ENCODE peak calls at places on chromosomes 5 and 9, in eight cellular contexts. One of them, this sample, is unnamed. For H3K4me1, the result is how much of the 10 kb centered on the place peaks cover.

GRCh38 chr5:145471831-145472616 is 363.1 kb downstream of the PRELID2 start:
- DNase-seq in cardiac muscle cell: peak
- DNase-seq in transverse colon: no peak
- DNase-seq in effector memory CD4-positive, alpha-beta T cell: no peak
- DNase-seq in esophagus squamous epithelium: no peak
- DNase-seq in iPS DF 6.9: no peak
- DNase-seq in spleen: no peak
- DNase-seq in GM23338: peak
- DNase-seq in this sample: no peak

GRCh38 chr5:35183243-35183955 is 46.9 kb downstream of the PRLR start:
- DNase-seq in spleen: no peak
- DNase-seq in cardiac muscle cell: peak
- DNase-seq in GM23338: peak
- DNase-seq in transverse colon: peak
- DNase-seq in iPS DF 6.9: no peak
- DNase-seq in esophagus squamous epithelium: no peak
- DNase-seq in effector memory CD4-positive, alpha-beta T cell: no peak
- DNase-seq in this sample: peak

GRCh38 chr5:67770431-67771025 is 445.0 kb upstream of the PIK3R1 start:
- DNase-seq in cardiac muscle cell: peak
- DNase-seq in transverse colon: peak
- DNase-seq in GM23338: no peak
- DNase-seq in esophagus squamous epithelium: no peak
- DNase-seq in iPS DF 6.9: no peak
- DNase-seq in spleen: no peak
- DNase-seq in effector memory CD4-positive, alpha-beta T cell: no peak
- DNase-seq in this sample: no peak

GRCh38 chr5:72485366-72486052 is 21.7 kb downstream of the ZNF366 start:
- DNase-seq in esophagus squamous epithelium: no peak
- DNase-seq in effector memory CD4-positive, alpha-beta T cell: no peak
- DNase-seq in transverse colon: no peak
- DNase-seq in cardiac muscle cell: no peak
- DNase-seq in spleen: no peak
- DNase-seq in iPS DF 6.9: no peak
- DNase-seq in GM23338: no peak
- DNase-seq in this sample: no peak

GRCh38 chr5:163489055-163489744 is 16.2 kb upstream of the MAT2B start:
- DNase-seq in iPS DF 6.9: no peak
- DNase-seq in spleen: no peak
- DNase-seq in transverse colon: no peak
- DNase-seq in effector memory CD4-positive, alpha-beta T cell: no peak
- DNase-seq in cardiac muscle cell: peak
- DNase-seq in GM23338: peak
- DNase-seq in esophagus squamous epithelium: no peak
- DNase-seq in this sample: no peak

GRCh38 chr5:57033103-57033502 is 81.2 kb upstream of the MIER3 start:
- DNase-seq in transverse colon: peak
- DNase-seq in iPS DF 6.9: no peak
- DNase-seq in spleen: no peak
- DNase-seq in GM23338: no peak
- DNase-seq in esophagus squamous epithelium: no peak
- DNase-seq in effector memory CD4-positive, alpha-beta T cell: no peak
- DNase-seq in cardiac muscle cell: no peak
- DNase-seq in this sample: no peak

GRCh38 chr9:116605060-116605459 is 82.0 kb upstream of the TRIM32 start:
- DNase-seq in GM23338: no peak
- DNase-seq in esophagus squamous epithelium: no peak
- DNase-seq in spleen: no peak
- DNase-seq in iPS DF 6.9: no peak
- DNase-seq in cardiac muscle cell: no peak
- DNase-seq in transverse colon: no peak
- DNase-seq in effector memory CD4-positive, alpha-beta T cell: no peak
- DNase-seq in this sample: no peak

GRCh38 chr9:79408617-79409016 is 163.1 kb upstream of the TLE4 start:
- DNase-seq in cardiac muscle cell: no peak
- DNase-seq in GM23338: no peak
- DNase-seq in effector memory CD4-positive, alpha-beta T cell: no peak
- DNase-seq in esophagus squamous epithelium: no peak
- DNase-seq in spleen: no peak
- DNase-seq in iPS DF 6.9: no peak
- DNase-seq in transverse colon: no peak
- DNase-seq in this sample: no peak

GRCh38 chr5:139646111-139646510 is 2.0 kb upstream of the CXXC5 start:
- DNase-seq in esophagus squamous epithelium: no peak
- DNase-seq in iPS DF 6.9: no peak
- DNase-seq in GM23338: no peak
- DNase-seq in cardiac muscle cell: no peak
- DNase-seq in spleen: peak
- DNase-seq in effector memory CD4-positive, alpha-beta T cell: no peak
- DNase-seq in transverse colon: no peak
- DNase-seq in this sample: no peak

GRCh38 chr9:122807271-122807900 is 7.5 kb downstream of the OR1K1 start:
- DNase-seq in cardiac muscle cell: no peak
- DNase-seq in iPS DF 6.9: no peak
- DNase-seq in GM23338: no peak
- DNase-seq in spleen: no peak
- DNase-seq in effector memory CD4-positive, alpha-beta T cell: no peak
- DNase-seq in transverse colon: no peak
- DNase-seq in esophagus squamous epithelium: no peak
- DNase-seq in this sample: no peak

GRCh38 chr9:2228132-2228531 is 213.0 kb downstream of the SMARCA2 start:
- DNase-seq in transverse colon: peak
- DNase-seq in GM23338: peak
- DNase-seq in effector memory CD4-positive, alpha-beta T cell: no peak
- DNase-seq in esophagus squamous epithelium: no peak
- DNase-seq in spleen: no peak
- DNase-seq in iPS DF 6.9: peak
- DNase-seq in cardiac muscle cell: peak
- DNase-seq in this sample: no peak

GRCh38 chr5:1882337-1883119 is at the start of gene IRX4:
- DNase-seq in cardiac muscle cell: peak
- DNase-seq in esophagus squamous epithelium: no peak
- DNase-seq in iPS DF 6.9: no peak
- DNase-seq in spleen: peak
- DNase-seq in GM23338: peak
- DNase-seq in effector memory CD4-positive, alpha-beta T cell: no peak
- DNase-seq in transverse colon: no peak
- DNase-seq in this sample: no peak

GRCh38 chr5:109911731-109912130 is 222.0 kb downstream of the MAN2A1 start:
- DNase-seq in effector memory CD4-positive, alpha-beta T cell: no peak
- DNase-seq in GM23338: no peak
- DNase-seq in cardiac muscle cell: peak
- DNase-seq in esophagus squamous epithelium: no peak
- DNase-seq in iPS DF 6.9: no peak
- DNase-seq in transverse colon: no peak
- DNase-seq in spleen: no peak
- DNase-seq in this sample: no peak

GRCh38 chr5:109529520-109529919 is 119.7 kb upstream of the PJA2 start:
- DNase-seq in cardiac muscle cell: peak
- DNase-seq in spleen: no peak
- DNase-seq in transverse colon: no peak
- DNase-seq in esophagus squamous epithelium: no peak
- DNase-seq in iPS DF 6.9: no peak
- DNase-seq in effector memory CD4-positive, alpha-beta T cell: no peak
- DNase-seq in GM23338: no peak
- DNase-seq in this sample: no peak

GRCh38 chr5:179371681-179372675 is 26.7 kb upstream of the ADAMTS2 start:
- DNase-seq in cardiac muscle cell: no peak
- DNase-seq in esophagus squamous epithelium: no peak
- DNase-seq in effector memory CD4-positive, alpha-beta T cell: no peak
- DNase-seq in spleen: peak
- DNase-seq in GM23338: no peak
- DNase-seq in transverse colon: no peak
- DNase-seq in iPS DF 6.9: no peak
- DNase-seq in this sample: no peak

DNA sequence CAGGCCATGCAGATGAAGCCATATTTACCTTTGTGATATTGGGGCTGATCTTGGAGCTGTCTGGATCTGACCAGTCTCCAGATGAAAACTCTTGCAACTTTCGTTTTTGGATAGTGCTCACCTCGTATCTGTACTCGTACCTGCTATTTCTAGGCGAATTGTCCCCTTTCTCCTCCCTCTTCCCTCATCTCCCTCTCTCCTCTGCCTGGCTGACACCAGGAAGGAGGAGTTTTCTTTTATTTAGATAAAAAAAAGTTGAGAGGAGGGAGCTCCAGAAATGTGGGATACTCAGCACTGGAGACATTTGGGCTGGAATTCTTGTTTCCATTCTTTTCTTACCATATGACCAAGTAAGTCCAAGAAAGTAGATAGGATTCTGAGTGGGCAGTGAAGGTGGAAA is 54.6 kb upstream of the ABL1 start:
- DNase-seq in spleen: no peak
- DNase-seq in esophagus squamous epithelium: no peak
- DNase-seq in cardiac muscle cell: no peak
- DNase-seq in effector memory CD4-positive, alpha-beta T cell: no peak
- DNase-seq in iPS DF 6.9: no peak
- DNase-seq in GM23338: no peak
- DNase-seq in transverse colon: no peak
- DNase-seq in this sample: no peak
- H3K27ac ChIP-seq in spleen: no peak
- H3K27ac ChIP-seq in esophagus squamous epithelium: peak
- H3K27ac ChIP-seq in cardiac muscle cell: no peak
- H3K27ac ChIP-seq in effector memory CD4-positive, alpha-beta T cell: no peak
- H3K27ac ChIP-seq in iPS DF 6.9: no peak
- H3K27ac ChIP-seq in GM23338: no peak
- H3K27ac ChIP-seq in transverse colon: peak
- H3K27ac ChIP-seq in this sample: peak

GRCh38 chr5:173475780-173476179 is 140.7 kb downstream of the BOD1 start:
- DNase-seq in esophagus squamous epithelium: no peak
- DNase-seq in effector memory CD4-positive, alpha-beta T cell: no peak
- DNase-seq in GM23338: no peak
- DNase-seq in spleen: no peak
- DNase-seq in transverse colon: no peak
- DNase-seq in cardiac muscle cell: no peak
- DNase-seq in iPS DF 6.9: no peak
- DNase-seq in this sample: no peak
- H3K4me1 ChIP-seq in esophagus squamous epithelium: under half
- H3K4me1 ChIP-seq in effector memory CD4-positive, alpha-beta T cell: under half
- H3K4me1 ChIP-seq in GM23338: under half
- H3K4me1 ChIP-seq in spleen: under half
- H3K4me1 ChIP-seq in transverse colon: under half
- H3K4me1 ChIP-seq in cardiac muscle cell: under half
- H3K4me1 ChIP-seq in iPS DF 6.9: under half
- H3K4me1 ChIP-seq in this sample: under half

GRCh38 chr5:132228241-132229035 is 785 bp upstream of the P4HA2 start:
- DNase-seq in transverse colon: peak
- DNase-seq in GM23338: peak
- DNase-seq in cardiac muscle cell: no peak
- DNase-seq in spleen: peak
- DNase-seq in effector memory CD4-positive, alpha-beta T cell: no peak
- DNase-seq in iPS DF 6.9: no peak
- DNase-seq in esophagus squamous epithelium: no peak
- DNase-seq in this sample: peak
- H3K27ac ChIP-seq in transverse colon: peak
- H3K27ac ChIP-seq in GM23338: no peak
- H3K27ac ChIP-seq in cardiac muscle cell: peak
- H3K27ac ChIP-seq in spleen: no peak
- H3K27ac ChIP-seq in effector memory CD4-positive, alpha-beta T cell: no peak
- H3K27ac ChIP-seq in iPS DF 6.9: no peak
- H3K27ac ChIP-seq in esophagus squamous epithelium: peak
- H3K27ac ChIP-seq in this sample: peak

GRCh38 chr9:134353539-134353938 is 27.3 kb downstream of the RXRA start:
- DNase-seq in effector memory CD4-positive, alpha-beta T cell: no peak
- DNase-seq in GM23338: no peak
- DNase-seq in transverse colon: no peak
- DNase-seq in spleen: no peak
- DNase-seq in esophagus squamous epithelium: no peak
- DNase-seq in cardiac muscle cell: no peak
- DNase-seq in iPS DF 6.9: no peak
- DNase-seq in this sample: no peak

GRCh38 chr9:134355561-134356278 is 29.5 kb downstream of the RXRA start:
- DNase-seq in GM23338: peak
- DNase-seq in iPS DF 6.9: no peak
- DNase-seq in spleen: no peak
- DNase-seq in effector memory CD4-positive, alpha-beta T cell: no peak
- DNase-seq in esophagus squamous epithelium: no peak
- DNase-seq in transverse colon: peak
- DNase-seq in cardiac muscle cell: no peak
- DNase-seq in this sample: no peak

GRCh38 chr9:134357631-134358025 is 31.4 kb downstream of the RXRA start:
- DNase-seq in spleen: no peak
- DNase-seq in iPS DF 6.9: no peak
- DNase-seq in GM23338: no peak
- DNase-seq in cardiac muscle cell: no peak
- DNase-seq in effector memory CD4-positive, alpha-beta T cell: no peak
- DNase-seq in esophagus squamous epithelium: no peak
- DNase-seq in transverse colon: no peak
- DNase-seq in this sample: no peak

GRCh38 chr9:134356496-134357470 is 30.5 kb downstream of the RXRA start:
- DNase-seq in cardiac muscle cell: peak
- DNase-seq in iPS DF 6.9: no peak
- DNase-seq in spleen: no peak
- DNase-seq in esophagus squamous epithelium: no peak
- DNase-seq in effector memory CD4-positive, alpha-beta T cell: no peak
- DNase-seq in GM23338: no peak
- DNase-seq in transverse colon: peak
- DNase-seq in this sample: peak

GRCh38 chr9:134355158-134355557 is 28.9 kb downstream of the RXRA start:
- DNase-seq in spleen: no peak
- DNase-seq in effector memory CD4-positive, alpha-beta T cell: no peak
- DNase-seq in esophagus squamous epithelium: no peak
- DNase-seq in iPS DF 6.9: no peak
- DNase-seq in cardiac muscle cell: no peak
- DNase-seq in transverse colon: no peak
- DNase-seq in GM23338: no peak
- DNase-seq in this sample: no peak
- H3K4me1 ChIP-seq in spleen: under half
- H3K4me1 ChIP-seq in effector memory CD4-positive, alpha-beta T cell: under half
- H3K4me1 ChIP-seq in esophagus squamous epithelium: half or more
- H3K4me1 ChIP-seq in iPS DF 6.9: under half
- H3K4me1 ChIP-seq in cardiac muscle cell: under half
- H3K4me1 ChIP-seq in transverse colon: half or more
- H3K4me1 ChIP-seq in GM23338: under half
- H3K4me1 ChIP-seq in this sample: under half

DNA sequence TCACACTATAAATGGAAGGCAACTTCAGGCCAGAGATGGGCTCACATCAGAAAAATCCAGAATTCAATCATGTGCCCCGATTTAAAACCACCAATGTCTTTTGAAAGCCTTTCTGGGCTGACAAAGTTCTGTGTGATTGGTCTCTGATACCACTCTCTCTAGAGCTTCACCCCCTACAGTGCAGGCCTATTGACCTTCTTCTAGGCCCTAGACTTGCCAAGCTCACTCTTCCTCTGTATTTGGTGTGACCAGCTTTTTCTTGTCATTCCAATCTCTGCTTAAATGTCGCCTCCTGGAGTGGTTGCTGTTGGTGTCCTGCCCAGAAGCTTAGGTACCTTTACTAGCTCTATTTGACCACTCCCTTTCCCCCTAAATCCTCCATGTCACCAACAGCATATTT is 78.7 kb downstream of the GCNT4 start:
- DNase-seq in transverse colon: no peak
- DNase-seq in iPS DF 6.9: no peak
- DNase-seq in spleen: no peak
- DNase-seq in effector memory CD4-positive, alpha-beta T cell: no peak
- DNase-seq in cardiac muscle cell: no peak
- DNase-seq in esophagus squamous epithelium: no peak
- DNase-seq in GM23338: peak
- DNase-seq in this sample: no peak
- H3K27ac ChIP-seq in transverse colon: no peak
- H3K27ac ChIP-seq in iPS DF 6.9: no peak
- H3K27ac ChIP-seq in spleen: no peak
- H3K27ac ChIP-seq in effector memory CD4-positive, alpha-beta T cell: no peak
- H3K27ac ChIP-seq in cardiac muscle cell: no peak
- H3K27ac ChIP-seq in esophagus squamous epithelium: no peak
- H3K27ac ChIP-seq in GM23338: no peak
- H3K27ac ChIP-seq in this sample: no peak

GRCh38 chr9:120931278-120932085 is 4.9 kb upstream of the TRAF1 start:
- DNase-seq in spleen: no peak
- DNase-seq in cardiac muscle cell: peak
- DNase-seq in esophagus squamous epithelium: no peak
- DNase-seq in transverse colon: no peak
- DNase-seq in iPS DF 6.9: no peak
- DNase-seq in effector memory CD4-positive, alpha-beta T cell: peak
- DNase-seq in GM23338: no peak
- DNase-seq in this sample: no peak
- H3K4me1 ChIP-seq in spleen: half or more
- H3K4me1 ChIP-seq in cardiac muscle cell: under half
- H3K4me1 ChIP-seq in esophagus squamous epithelium: half or more
- H3K4me1 ChIP-seq in transverse colon: half or more
- H3K4me1 ChIP-seq in iPS DF 6.9: under half
- H3K4me1 ChIP-seq in effector memory CD4-positive, alpha-beta T cell: half or more
- H3K4me1 ChIP-seq in GM23338: under half
- H3K4me1 ChIP-seq in this sample: under half

This sample was measured in uterus.